ENCODE peak calls at places on chromosome 20, in nine cellular contexts. P is heart left ventricle, D is PC-3, H is MM.1S, G is IMR-90, A is astrocyte, R is uterus, Z is WERI-Rb-1, I is body of pancreas. O is an unnamed sample.

GRCh38 chr20:48613926-48614325 is 213.9 kb downstream of the PREX1 start:
- DNase-seq in P (no peak), D (no peak), H (no peak), G (no peak), A (no peak), R (no peak), Z (no peak), I (no peak), O (peak; percentile 3)

GRCh38 chr20:51966296-51966971 is 164.1 kb upstream of the SALL4 start:
- DNase-seq in P (peak; percentile 34), D (peak; percentile 95), H (peak; percentile 20), G (peak; percentile 63), A (peak; percentile 45), R (no peak), Z (peak; percentile 61), I (peak; percentile 61), O (no peak)

GRCh38 chr20:50992733-50993457 is 30.0 kb downstream of the KCNG1 start:
- DNase-seq in P (no peak), D (peak; percentile 98), H (peak; percentile 72), G (peak; percentile 69), A (peak; percentile 61), R (no peak), Z (peak; percentile 33), I (peak; percentile 20), O (no peak)

GRCh38 chr20:48006036-48006833 is 221.0 kb upstream of the SULF2 start:
- DNase-seq in P (no peak), D (peak; percentile 31), H (no peak), G (no peak), A (peak; percentile 49), R (no peak), Z (no peak), I (no peak), O (peak; percentile 37)

GRCh38 chr20:19110285-19110684 is 102.2 kb upstream of the SLC24A3 start:
- DNase-seq in P (no peak), D (no peak), H (no peak), G (no peak), A (no peak), R (no peak), Z (no peak), I (no peak), O (no peak)

GRCh38 chr20:25025091-25025861 is 32.7 kb downstream of the ACSS1 start:
- DNase-seq in P (peak; percentile 23), D (no peak), H (no peak), G (no peak), A (no peak), R (no peak), Z (no peak), I (no peak), O (no peak)

GRCh38 chr20:33074675-33075074 is 4.8 kb upstream of the BPIFB4 start:
- DNase-seq in P (no peak), D (no peak), H (no peak), G (no peak), A (no peak), R (no peak), Z (no peak), I (no peak), O (no peak)

GRCh38 chr20:42549496-42549895 is 640.2 kb downstream of the PTPRT start:
- DNase-seq in P (no peak), D (no peak), H (no peak), G (no peak), A (no peak), R (no peak), Z (no peak), I (no peak), O (no peak)

GRCh38 chr20:25686081-25687077 is 10.3 kb downstream of the ZNF337 start:
- DNase-seq in P (no peak), D (no peak), H (peak; percentile 81), G (no peak), A (no peak), R (no peak), Z (peak; percentile 61), I (no peak), O (no peak)

GRCh38 chr20:63574156-63574828 is at the start of gene HELZ2:
- DNase-seq in P (peak; percentile 85), D (peak; percentile 58), H (peak; percentile 78), G (peak; percentile 44), A (peak; percentile 16), R (peak; percentile 78), Z (peak; percentile 67), I (peak; percentile 84), O (peak; percentile 74)

GRCh38 chr20:19750207-19750606 is 7.9 kb upstream of the RIN2 start:
- DNase-seq in P (no peak), D (no peak), H (no peak), G (no peak), A (no peak), R (no peak), Z (no peak), I (no peak), O (no peak)

GRCh38 chr20:63178889-63179751 is 36.8 kb downstream of the YTHDF1 start:
- DNase-seq in P (no peak), D (peak; percentile 39), H (peak; percentile 20), G (peak; percentile 4), A (no peak), R (no peak), Z (peak; percentile 95), I (peak; percentile 22), O (no peak)

GRCh38 chr20:51118216-51118615 is 95.3 kb upstream of the KCNG1 start:
- DNase-seq in P (no peak), D (no peak), H (no peak), G (no peak), A (no peak), R (no peak), Z (no peak), I (no peak), O (no peak)

DNA sequence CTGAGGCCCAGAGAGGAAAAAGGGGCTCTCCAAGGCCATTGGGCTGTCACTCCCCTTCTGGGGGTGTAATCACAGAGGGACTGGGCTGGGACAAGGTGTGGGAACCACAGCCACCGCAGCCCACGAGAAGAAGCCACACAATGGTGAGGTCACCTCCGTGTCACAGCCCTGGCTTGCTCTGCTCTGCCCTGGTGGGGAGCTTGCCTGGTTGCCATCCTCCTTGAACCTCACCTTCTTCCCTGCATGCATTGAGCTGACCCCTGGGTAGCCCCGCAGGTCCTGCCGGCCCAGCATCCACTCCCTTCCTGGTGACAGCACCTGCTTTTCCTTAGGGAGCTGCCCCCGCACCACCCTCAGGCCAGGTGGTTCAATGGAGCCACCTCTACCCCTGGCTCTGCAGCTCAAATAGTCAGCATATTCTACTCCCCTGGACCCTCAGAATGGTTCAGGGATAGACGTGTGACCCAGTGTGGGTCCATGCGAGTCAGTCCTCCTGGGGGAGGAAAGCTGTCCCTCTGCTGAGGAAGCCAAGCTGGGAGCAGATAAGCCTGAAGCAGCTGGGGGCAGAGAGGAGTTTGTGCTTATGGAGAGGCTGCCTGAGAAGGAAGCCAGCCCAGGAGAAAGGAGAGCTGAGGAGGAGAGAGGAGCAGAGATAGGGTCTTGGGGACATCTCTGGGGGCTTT is 21.3 kb downstream of the RBM38 start:
- DNase-seq in P (peak; percentile 18), D (no peak), H (no peak), G (no peak), A (no peak), R (no peak), Z (no peak), I (no peak), O (no peak)
- H3K36me3 ChIP-seq in P (peaks cover 18% of the 10 kb centered on the region), D (peaks cover 8% of the 10 kb centered on the region), H (no peaks in the 10 kb centered on the region), G (peaks cover 10% of the 10 kb centered on the region), A (no peaks in the 10 kb centered on the region), R (no peaks in the 10 kb centered on the region), Z (peaks cover 23% of the 10 kb centered on the region), I (peaks cover 3% of the 10 kb centered on the region), O (no peaks in the 10 kb centered on the region)

DNA sequence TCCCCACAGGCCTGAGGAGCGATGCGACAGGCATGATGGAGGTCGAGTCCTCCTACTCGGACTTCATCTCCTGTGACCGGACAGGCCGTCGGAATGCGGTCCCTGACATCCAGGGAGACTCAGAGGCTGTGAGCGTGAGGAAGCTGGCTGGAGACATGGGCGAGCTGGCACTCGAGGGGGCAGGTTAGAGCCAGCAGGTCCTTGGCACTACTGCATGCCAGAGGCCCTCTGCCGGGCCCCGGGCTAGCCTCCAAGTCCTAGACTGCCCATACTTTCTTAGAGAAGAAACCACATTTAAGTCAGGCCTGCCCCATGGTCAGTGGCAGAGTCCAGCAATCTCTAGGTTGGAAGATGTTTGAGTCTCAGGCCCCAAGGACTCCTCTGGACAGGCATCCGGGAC is 32.1 kb downstream of the PKIG start:
- DNase-seq in P (peak; percentile 66), D (no peak), H (no peak), G (no peak), A (no peak), R (no peak), Z (no peak), I (no peak), O (no peak)
- H3K36me3 ChIP-seq in P (peaks cover 65% of the 10 kb centered on the region), D (no peaks in the 10 kb centered on the region), H (peaks cover 10% of the 10 kb centered on the region), G (peaks cover 40% of the 10 kb centered on the region), A (no peaks in the 10 kb centered on the region), R (no peaks in the 10 kb centered on the region), Z (peaks cover 11% of the 10 kb centered on the region), I (peaks cover 2% of the 10 kb centered on the region), O (no peaks in the 10 kb centered on the region)

GRCh38 chr20:34534391-34535165 is 18.4 kb downstream of the DYNLRB1 start:
- DNase-seq in P (peak; percentile 14), D (no peak), H (no peak), G (no peak), A (no peak), R (no peak), Z (no peak), I (no peak), O (no peak)
- H3K36me3 ChIP-seq in P (peaks cover 98% of the 10 kb centered on the region), D (peaks cover 33% of the 10 kb centered on the region), H (no peaks in the 10 kb centered on the region), G (peaks cover 76% of the 10 kb centered on the region), A (peaks cover 69% of the 10 kb centered on the region), R (no peaks in the 10 kb centered on the region), Z (peaks cover 72% of the 10 kb centered on the region), I (peaks cover 31% of the 10 kb centered on the region), O (no peaks in the 10 kb centered on the region)

GRCh38 chr20:60200305-60200918 is 242.2 kb downstream of the CDH26 start:
- DNase-seq in P (no peak), D (no peak), H (no peak), G (no peak), A (no peak), R (no peak), Z (no peak), I (no peak), O (no peak)
- H3K36me3 ChIP-seq in P (no peaks in the 10 kb centered on the region), D (no peaks in the 10 kb centered on the region), H (no peaks in the 10 kb centered on the region), G (no peaks in the 10 kb centered on the region), A (no peaks in the 10 kb centered on the region), R (no peaks in the 10 kb centered on the region), Z (no peaks in the 10 kb centered on the region), I (no peaks in the 10 kb centered on the region), O (no peaks in the 10 kb centered on the region)

O was measured in ovary.